ENCODE peak calls at places on chromosome 14, in six cellular contexts. D is kidney tubule cell; X is spleen; P is effector memory CD4-positive, alpha-beta T cell; F is stimulated activated CD4-positive, alpha-beta T cell treated with anti-CD3 and anti-CD28 coated beads, Interleukin-2, amount 100 ng/mL, for 4 hours; M is epithelial cell of esophagus. A is an unnamed sample.

GRCh38 chr14:64508215-64508776 is 3.7 kb downstream of the ZBTB1 start:
- DNase-seq in M (no peak), X (no peak), P (no peak), F (no peak), D (no peak), A (no peak)

GRCh38 chr14:82075566-82075965 is 541.9 kb upstream of the SEL1L start:
- DNase-seq in D (peak), M (peak), P (no peak), F (no peak), X (no peak), A (no peak)

GRCh38 chr14:25050494-25051170 is 685 bp upstream of the STXBP6 start:
- DNase-seq in M (peak), F (no peak), X (no peak), P (no peak), D (peak), A (no peak)

GRCh38 chr14:66139432-66139831 is 346.7 kb upstream of the CCDC196 start:
- DNase-seq in P (no peak), F (no peak), D (no peak), M (no peak), X (no peak), A (no peak)

GRCh38 chr14:75242546-75243273 is 35.9 kb upstream of the FOS start:
- DNase-seq in P (no peak), D (no peak), X (no peak), M (peak), F (no peak), A (no peak)

GRCh38 chr14:100737526-100737925 is 10.8 kb downstream of the DLK1 start:
- DNase-seq in D (no peak), M (no peak), P (no peak), F (no peak), X (peak), A (no peak)

GRCh38 chr14:96054661-96055060 is 15.5 kb downstream of the C14orf132 start:
- DNase-seq in M (no peak), D (no peak), F (no peak), X (no peak), P (no peak), A (no peak)

GRCh38 chr14:101235042-101235871 is 326.0 kb upstream of the DIO3 start:
- DNase-seq in F (no peak), M (peak), D (peak), X (no peak), P (no peak), A (no peak)

GRCh38 chr14:20501346-20501745 is 4.0 kb upstream of the RNASE10 start:
- DNase-seq in F (no peak), M (peak), P (no peak), X (no peak), D (peak), A (no peak)

GRCh38 chr14:88233915-88234314 is 89.2 kb downstream of the KCNK10 start:
- DNase-seq in M (peak), X (no peak), F (no peak), D (no peak), P (no peak), A (no peak)

GRCh38 chr14:37202265-37202664 is 4.5 kb downstream of the MIPOL1 start:
- DNase-seq in P (no peak), M (peak), D (peak), X (no peak), F (no peak), A (no peak)